ENCODE peak calls at places on chromosomes 2 and 18, in eight cellular contexts. H is MM.1S, D is upper lobe of right lung, Y is heart right ventricle, R is endodermal cell, A is lower leg skin, U is HL-60, T is right atrium auricular region. B is an unnamed sample.

GRCh38 chr18:22613788-22614187 is 196.1 kb upstream of the CTAGE1 start:
- DNase-seq in T (no peak), R (no peak), Y (no peak), D (no peak), H (no peak), A (no peak), U (no peak), B (no peak)

GRCh38 chr2:66173635-66174034 is 261.3 kb upstream of the MEIS1 start:
- DNase-seq in U (no peak), R (no peak), T (no peak), A (no peak), Y (no peak), H (no peak), D (no peak), B (no peak)

GRCh38 chr2:88574445-88574844 is 52.8 kb downstream of the EIF2AK3 start:
- DNase-seq in R (no peak), U (no peak), T (no peak), A (no peak), H (no peak), Y (no peak), D (no peak), B (no peak)

GRCh38 chr18:79574938-79575525 is 104.6 kb upstream of the CTDP1 start:
- DNase-seq in R (peak; percentile 26), D (peak; percentile 51), U (peak; percentile 97), Y (no peak), A (peak; percentile 84), H (no peak), T (no peak), B (no peak)

GRCh38 chr2:178829299-178829698 is 22.1 kb upstream of the TTN start:
- DNase-seq in A (no peak), U (no peak), D (no peak), Y (no peak), T (no peak), R (no peak), H (no peak), B (no peak)

GRCh38 chr2:33475381-33476099 is 909 bp upstream of the RASGRP3 start:
- DNase-seq in U (peak; percentile 47), D (peak; percentile 79), Y (peak; percentile 81), H (peak; percentile 93), A (peak; percentile 95), T (peak; percentile 80), R (peak; percentile 93), B (peak; percentile 23)

GRCh38 chr18:58054041-58054733 is 10.2 kb downstream of the NEDD4L start:
- DNase-seq in A (peak; percentile 13), Y (no peak), R (peak; percentile 68), U (no peak), T (no peak), H (peak; percentile 41), D (peak; percentile 70), B (no peak)

GRCh38 chr2:150924862-150925261 is 336.8 kb downstream of the RBM43 start:
- DNase-seq in H (no peak), R (no peak), D (no peak), A (no peak), T (no peak), Y (no peak), U (no peak), B (no peak)

GRCh38 chr2:161954103-161954502 is 119.9 kb downstream of the DPP4 start:
- DNase-seq in A (no peak), Y (no peak), T (no peak), H (peak; percentile 37), D (no peak), U (no peak), R (no peak), B (no peak)

GRCh38 chr18:907171-907879 is 2.7 kb downstream of the ADCYAP1 start:
- DNase-seq in D (peak; percentile 61), Y (no peak), T (no peak), R (peak; percentile 78), U (no peak), A (peak; percentile 82), H (no peak), B (no peak)

GRCh38 chr2:40240067-40240466 is 211.8 kb downstream of the SLC8A1 start:
- DNase-seq in H (no peak), Y (peak; percentile 91), T (peak; percentile 89), U (no peak), A (peak; percentile 87), D (peak; percentile 76), R (no peak), B (peak; percentile 97)

GRCh38 chr2:6653281-6653750 is 212.4 kb downstream of the CMPK2 start:
- DNase-seq in A (no peak), Y (no peak), H (no peak), U (no peak), D (no peak), R (no peak), T (no peak), B (no peak)

GRCh38 chr2:238883315-238884004 is 35.6 kb downstream of the TWIST2 start:
- DNase-seq in R (no peak), D (no peak), H (no peak), U (no peak), T (no peak), Y (no peak), A (no peak), B (peak; percentile 70)

GRCh38 chr18:62436636-62437519 is 85.9 kb upstream of the ZCCHC2 start:
- DNase-seq in T (peak; percentile 94), H (no peak), R (no peak), A (peak; percentile 98), U (peak; percentile 68), D (peak; percentile 89), Y (peak; percentile 83), B (no peak)

GRCh38 chr2:134491796-134492441 is 226.9 kb downstream of the TMEM163 start:
- DNase-seq in A (no peak), H (no peak), D (no peak), U (no peak), Y (no peak), T (peak; percentile 56), R (no peak), B (no peak)

GRCh38 chr2:221673248-221673647 is 101.1 kb upstream of the EPHA4 start:
- DNase-seq in Y (no peak), T (no peak), A (no peak), U (no peak), D (no peak), H (no peak), R (no peak), B (no peak)

GRCh38 chr2:202036601-202037037 is 3.0 kb downstream of the FZD7 start:
- DNase-seq in D (no peak), R (peak; percentile 80), Y (no peak), A (no peak), H (no peak), T (no peak), U (no peak), B (no peak)

GRCh38 chr2:202037086-202037485 is 3.4 kb downstream of the FZD7 start:
- DNase-seq in A (no peak), H (no peak), U (no peak), R (no peak), D (no peak), Y (no peak), T (no peak), B (no peak)

GRCh38 chr2:202038471-202039277 is 5.0 kb downstream of the FZD7 start:
- DNase-seq in T (no peak), A (no peak), R (peak; percentile 87), D (no peak), Y (no peak), H (no peak), U (no peak), B (no peak)

GRCh38 chr2:202042444-202042843 is 8.8 kb downstream of the FZD7 start:
- DNase-seq in H (no peak), Y (no peak), U (no peak), D (no peak), A (no peak), T (no peak), R (no peak), B (no peak)

GRCh38 chr2:202039278-202040100 is 5.8 kb downstream of the FZD7 start:
- DNase-seq in H (no peak), Y (no peak), D (no peak), T (no peak), R (peak; percentile 84), U (no peak), A (no peak), B (no peak)
- H3K4me3 ChIP-seq in H (no peak overlapping the region), Y (no peak overlapping the region), D (no peak overlapping the region), T (no peak overlapping the region), R (peak overlapping the region; percentile 97), U (no peak overlapping the region), A (no peak overlapping the region), B (peak overlapping the region; percentile 91)

DNA sequence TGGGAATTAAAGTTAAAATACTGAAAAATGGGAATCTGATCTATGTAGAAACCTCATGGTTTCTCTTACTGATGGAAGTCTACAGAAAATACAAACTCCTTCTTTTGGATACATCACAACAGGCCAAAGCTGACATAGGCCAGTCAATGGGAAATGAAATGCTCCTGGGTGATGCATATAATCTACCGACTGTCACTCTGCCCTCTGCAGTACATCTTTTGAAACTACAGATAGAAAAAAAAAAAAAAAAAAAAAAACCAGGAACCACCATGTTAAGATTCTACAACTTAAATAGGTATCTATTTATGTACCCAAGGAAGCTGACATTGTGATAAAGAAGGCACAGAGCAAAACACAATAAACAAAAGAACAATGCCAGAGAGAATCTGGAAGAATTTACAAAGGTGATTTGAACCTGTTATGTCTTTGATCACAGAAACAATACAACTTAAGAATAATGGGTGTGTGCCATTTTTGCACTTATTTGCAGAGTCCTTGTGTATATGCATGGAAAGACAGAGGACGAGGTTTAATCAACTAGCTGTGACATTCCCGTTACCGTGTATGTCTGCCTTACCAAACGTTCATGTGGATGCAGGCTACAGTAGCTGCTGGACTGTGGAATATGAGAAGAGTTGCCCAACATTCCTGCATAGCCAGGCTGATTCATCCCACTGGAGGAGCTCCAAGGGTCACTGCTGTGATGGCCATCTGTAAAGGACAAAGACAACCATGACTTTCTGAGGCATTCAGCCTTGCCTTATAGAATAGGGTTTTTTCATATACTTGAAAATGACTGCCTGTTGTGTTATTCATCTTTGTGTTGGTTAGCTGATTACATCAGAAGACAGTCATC is 312.7 kb downstream of the TCF4 start:
- DNase-seq in D (no peak), Y (no peak), T (peak; percentile 71), R (no peak), H (peak; percentile 28), U (no peak), A (no peak), B (no peak)
- TF ChIP-seq CTCF in D (peak; percentile 10), Y (peak; percentile 31), T (no peak), R (peak; percentile 64), H (peak; percentile 41), U (no peak), A (no peak), B (no peak)

GRCh38 chr18:34158881-34159690 is 65.6 kb downstream of the NOL4 start:
- DNase-seq in D (peak; percentile 64), R (peak; percentile 96), Y (peak; percentile 3), U (no peak), A (peak; percentile 84), T (no peak), H (no peak), B (no peak)

GRCh38 chr18:34159691-34160185 is 65.0 kb downstream of the NOL4 start:
- DNase-seq in A (no peak), H (no peak), T (no peak), U (no peak), D (no peak), Y (no peak), R (no peak), B (no peak)
- H3K4me3 ChIP-seq in A (no peak overlapping the region), H (no peak overlapping the region), T (no peak overlapping the region), U (no peak overlapping the region), D (no peak overlapping the region), Y (no peak overlapping the region), R (peak overlapping the region; percentile 60), B (no peak overlapping the region)

DNA sequence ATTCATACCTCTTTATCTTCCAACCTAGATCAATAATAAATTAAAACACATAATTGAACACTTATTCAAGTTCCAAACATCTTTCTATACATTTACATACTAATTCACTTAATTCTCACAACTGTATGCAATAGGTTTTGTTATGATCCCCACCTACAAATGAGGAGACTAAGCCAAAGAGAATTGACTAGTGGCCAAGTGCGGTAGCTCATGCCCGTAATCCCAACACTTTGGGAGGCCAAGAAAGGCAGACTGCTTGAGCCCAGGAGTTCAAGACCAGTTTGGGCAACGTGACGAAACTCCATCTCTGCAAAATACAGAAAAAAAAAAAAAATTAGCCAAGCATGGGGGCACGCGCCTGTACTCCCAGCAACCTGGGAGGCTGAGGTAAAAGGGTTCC is 36.8 kb downstream of the KCNG3 start:
- DNase-seq in D (no peak), A (no peak), U (no peak), R (peak; percentile 74), H (no peak), Y (no peak), T (no peak), B (no peak)
- TF ChIP-seq CTCF in D (no peak), A (no peak), U (no peak), R (peak; percentile 74), H (peak; percentile 19), Y (no peak), T (no peak), B (peak; percentile 4)

B was measured in AG04449.